ENCODE peak calls at places on chromosome 4, in nine cellular contexts. One of them, this sample, is unnamed. For H3K36me3 and H3K27me3, the result is how much of the 10 kb centered on the place peaks cover.

GRCh38 chr4:37601527-37601926 is 84.6 kb downstream of the RELL1 start:
- DNase-seq in heart right ventricle: no peak
- DNase-seq in cardiac muscle cell: no peak
- DNase-seq in thyroid gland: no peak
- DNase-seq in tibial artery: no peak
- DNase-seq in esophagus muscularis mucosa: no peak
- DNase-seq in HCT116: no peak
- DNase-seq in lung: no peak
- DNase-seq in left lung: peak
- DNase-seq in this sample: no peak

GRCh38 chr4:75686346-75686745 is 13.1 kb upstream of the G3BP2 start:
- DNase-seq in esophagus muscularis mucosa: no peak
- DNase-seq in thyroid gland: no peak
- DNase-seq in tibial artery: no peak
- DNase-seq in heart right ventricle: no peak
- DNase-seq in HCT116: no peak
- DNase-seq in left lung: no peak
- DNase-seq in cardiac muscle cell: no peak
- DNase-seq in lung: no peak
- DNase-seq in this sample: no peak

GRCh38 chr4:54099959-54100606 is at the start of gene GSX2:
- DNase-seq in esophagus muscularis mucosa: no peak
- DNase-seq in tibial artery: peak
- DNase-seq in left lung: no peak
- DNase-seq in heart right ventricle: no peak
- DNase-seq in HCT116: no peak
- DNase-seq in cardiac muscle cell: no peak
- DNase-seq in lung: no peak
- DNase-seq in thyroid gland: no peak
- DNase-seq in this sample: peak

GRCh38 chr4:3315566-3315965 is 22.7 kb downstream of the RGS12 start:
- DNase-seq in heart right ventricle: no peak
- DNase-seq in thyroid gland: no peak
- DNase-seq in cardiac muscle cell: no peak
- DNase-seq in left lung: peak
- DNase-seq in HCT116: no peak
- DNase-seq in tibial artery: no peak
- DNase-seq in esophagus muscularis mucosa: no peak
- DNase-seq in lung: no peak
- DNase-seq in this sample: no peak

GRCh38 chr4:188455353-188455752 is 316.1 kb downstream of the TRIML1 start:
- DNase-seq in HCT116: no peak
- DNase-seq in thyroid gland: no peak
- DNase-seq in lung: no peak
- DNase-seq in left lung: no peak
- DNase-seq in esophagus muscularis mucosa: no peak
- DNase-seq in tibial artery: no peak
- DNase-seq in cardiac muscle cell: no peak
- DNase-seq in heart right ventricle: no peak
- DNase-seq in this sample: no peak

GRCh38 chr4:189436207-189436606 is 504.5 kb upstream of the FRG1 start:
- DNase-seq in thyroid gland: no peak
- DNase-seq in HCT116: peak
- DNase-seq in tibial artery: no peak
- DNase-seq in lung: no peak
- DNase-seq in cardiac muscle cell: no peak
- DNase-seq in left lung: no peak
- DNase-seq in heart right ventricle: no peak
- DNase-seq in esophagus muscularis mucosa: no peak
- DNase-seq in this sample: peak

GRCh38 chr4:83010111-83010521 is 507 bp downstream of the LIN54 start:
- DNase-seq in HCT116: no peak
- DNase-seq in tibial artery: no peak
- DNase-seq in esophagus muscularis mucosa: no peak
- DNase-seq in left lung: no peak
- DNase-seq in heart right ventricle: no peak
- DNase-seq in lung: no peak
- DNase-seq in cardiac muscle cell: peak
- DNase-seq in thyroid gland: no peak
- DNase-seq in this sample: no peak

GRCh38 chr4:60682901-60683300 is 517.2 kb upstream of the ADGRL3 start:
- DNase-seq in tibial artery: no peak
- DNase-seq in thyroid gland: no peak
- DNase-seq in esophagus muscularis mucosa: no peak
- DNase-seq in HCT116: no peak
- DNase-seq in lung: no peak
- DNase-seq in cardiac muscle cell: no peak
- DNase-seq in left lung: no peak
- DNase-seq in heart right ventricle: no peak
- DNase-seq in this sample: no peak

GRCh38 chr4:113499696-113500095 is 261.8 kb downstream of the CAMK2D start:
- DNase-seq in tibial artery: no peak
- DNase-seq in lung: no peak
- DNase-seq in thyroid gland: no peak
- DNase-seq in HCT116: no peak
- DNase-seq in heart right ventricle: no peak
- DNase-seq in esophagus muscularis mucosa: no peak
- DNase-seq in left lung: no peak
- DNase-seq in cardiac muscle cell: no peak
- DNase-seq in this sample: no peak

GRCh38 chr4:184873039-184873438 is 47.3 kb upstream of the ACSL1 start:
- DNase-seq in cardiac muscle cell: no peak
- DNase-seq in HCT116: no peak
- DNase-seq in thyroid gland: no peak
- DNase-seq in lung: no peak
- DNase-seq in esophagus muscularis mucosa: no peak
- DNase-seq in tibial artery: no peak
- DNase-seq in heart right ventricle: no peak
- DNase-seq in left lung: no peak
- DNase-seq in this sample: no peak

GRCh38 chr4:121957266-121957665 is 5.4 kb upstream of the TRPC3 start:
- DNase-seq in heart right ventricle: no peak
- DNase-seq in tibial artery: no peak
- DNase-seq in thyroid gland: no peak
- DNase-seq in HCT116: no peak
- DNase-seq in esophagus muscularis mucosa: no peak
- DNase-seq in lung: no peak
- DNase-seq in cardiac muscle cell: no peak
- DNase-seq in left lung: no peak
- DNase-seq in this sample: no peak

GRCh38 chr4:76246025-76246424 is 5.5 kb upstream of the FAM47E start:
- DNase-seq in esophagus muscularis mucosa: no peak
- DNase-seq in tibial artery: no peak
- DNase-seq in lung: no peak
- DNase-seq in left lung: no peak
- DNase-seq in cardiac muscle cell: no peak
- DNase-seq in HCT116: no peak
- DNase-seq in heart right ventricle: no peak
- DNase-seq in thyroid gland: no peak
- DNase-seq in this sample: no peak

GRCh38 chr4:31390849-31391248 is 670.7 kb downstream of the PCDH7 start:
- DNase-seq in heart right ventricle: no peak
- DNase-seq in esophagus muscularis mucosa: no peak
- DNase-seq in cardiac muscle cell: no peak
- DNase-seq in thyroid gland: peak
- DNase-seq in HCT116: no peak
- DNase-seq in tibial artery: no peak
- DNase-seq in left lung: no peak
- DNase-seq in lung: no peak
- DNase-seq in this sample: no peak

GRCh38 chr4:105978684-105979296 is 83.5 kb downstream of the NPNT start:
- DNase-seq in HCT116: no peak
- DNase-seq in thyroid gland: peak
- DNase-seq in lung: no peak
- DNase-seq in heart right ventricle: peak
- DNase-seq in tibial artery: peak
- DNase-seq in esophagus muscularis mucosa: no peak
- DNase-seq in cardiac muscle cell: no peak
- DNase-seq in left lung: no peak
- DNase-seq in this sample: no peak

GRCh38 chr4:151658959-151659593 is 101.7 kb downstream of the GATB start:
- DNase-seq in lung: peak
- DNase-seq in thyroid gland: no peak
- DNase-seq in HCT116: no peak
- DNase-seq in heart right ventricle: no peak
- DNase-seq in tibial artery: no peak
- DNase-seq in esophagus muscularis mucosa: peak
- DNase-seq in left lung: no peak
- DNase-seq in cardiac muscle cell: no peak
- DNase-seq in this sample: no peak

GRCh38 chr4:128387600-128388351 is 100.2 kb upstream of the PGRMC2 start:
- DNase-seq in esophagus muscularis mucosa: no peak
- DNase-seq in thyroid gland: no peak
- DNase-seq in tibial artery: no peak
- DNase-seq in HCT116: no peak
- DNase-seq in cardiac muscle cell: no peak
- DNase-seq in lung: no peak
- DNase-seq in heart right ventricle: no peak
- DNase-seq in left lung: no peak
- DNase-seq in this sample: no peak

GRCh38 chr4:119559044-119559647 is 69.5 kb downstream of the PDE5A start:
- DNase-seq in HCT116: peak
- DNase-seq in lung: no peak
- DNase-seq in cardiac muscle cell: peak
- DNase-seq in thyroid gland: no peak
- DNase-seq in esophagus muscularis mucosa: no peak
- DNase-seq in left lung: no peak
- DNase-seq in heart right ventricle: no peak
- DNase-seq in tibial artery: no peak
- DNase-seq in this sample: peak

GRCh38 chr4:7393491-7394183 is 41.1 kb downstream of the PSAPL1 start:
- DNase-seq in thyroid gland: peak
- DNase-seq in lung: no peak
- DNase-seq in tibial artery: no peak
- DNase-seq in heart right ventricle: no peak
- DNase-seq in HCT116: no peak
- DNase-seq in cardiac muscle cell: no peak
- DNase-seq in esophagus muscularis mucosa: no peak
- DNase-seq in left lung: peak
- DNase-seq in this sample: peak

GRCh38 chr4:98661356-98662054 is 3.1 kb upstream of the TSPAN5 start:
- DNase-seq in tibial artery: no peak
- DNase-seq in left lung: no peak
- DNase-seq in thyroid gland: no peak
- DNase-seq in esophagus muscularis mucosa: no peak
- DNase-seq in lung: no peak
- DNase-seq in HCT116: peak
- DNase-seq in heart right ventricle: no peak
- DNase-seq in cardiac muscle cell: no peak
- DNase-seq in this sample: peak

GRCh38 chr4:41865981-41866798 is 69.0 kb upstream of the TMEM33 start:
- DNase-seq in tibial artery: no peak
- DNase-seq in thyroid gland: no peak
- DNase-seq in HCT116: no peak
- DNase-seq in cardiac muscle cell: no peak
- DNase-seq in lung: no peak
- DNase-seq in left lung: no peak
- DNase-seq in esophagus muscularis mucosa: no peak
- DNase-seq in heart right ventricle: no peak
- DNase-seq in this sample: peak
- H3K4me3 ChIP-seq in tibial artery: no peak
- H3K4me3 ChIP-seq in thyroid gland: no peak
- H3K4me3 ChIP-seq in HCT116: no peak
- H3K4me3 ChIP-seq in cardiac muscle cell: no peak
- H3K4me3 ChIP-seq in lung: no peak
- H3K4me3 ChIP-seq in left lung: no peak
- H3K4me3 ChIP-seq in esophagus muscularis mucosa: no peak
- H3K4me3 ChIP-seq in heart right ventricle: no peak
- H3K4me3 ChIP-seq in this sample: peak

GRCh38 chr4:158896459-158897238 is 127.8 kb downstream of the FNIP2 start:
- DNase-seq in lung: no peak
- DNase-seq in HCT116: no peak
- DNase-seq in heart right ventricle: no peak
- DNase-seq in esophagus muscularis mucosa: no peak
- DNase-seq in tibial artery: no peak
- DNase-seq in cardiac muscle cell: no peak
- DNase-seq in thyroid gland: no peak
- DNase-seq in left lung: no peak
- DNase-seq in this sample: no peak
- H3K36me3 ChIP-seq in lung: under half
- H3K36me3 ChIP-seq in HCT116: under half
- H3K36me3 ChIP-seq in heart right ventricle: under half
- H3K36me3 ChIP-seq in esophagus muscularis mucosa: half or more
- H3K36me3 ChIP-seq in tibial artery: under half
- H3K36me3 ChIP-seq in cardiac muscle cell: under half
- H3K36me3 ChIP-seq in thyroid gland: under half
- H3K36me3 ChIP-seq in left lung: under half
- H3K36me3 ChIP-seq in this sample: under half

DNA sequence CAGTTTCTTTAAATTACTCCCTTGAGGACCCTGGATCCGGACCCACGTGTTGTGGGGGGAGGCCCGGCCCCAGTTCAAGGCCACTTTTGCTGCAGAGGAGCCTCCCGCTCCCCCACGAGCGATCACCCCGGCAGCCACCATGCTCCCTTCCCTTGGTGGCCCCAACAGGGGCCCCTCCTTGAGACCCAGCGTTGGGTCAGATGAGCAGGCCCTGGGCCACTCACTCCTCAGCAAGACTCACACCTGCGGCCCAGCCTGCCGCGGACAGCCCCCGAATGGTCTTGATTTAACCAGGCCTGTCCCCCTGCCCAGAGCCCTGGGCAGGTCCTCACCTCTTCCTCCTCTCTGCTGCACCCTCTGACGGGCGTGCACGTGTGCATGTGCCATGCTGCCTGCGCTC is 4.3 kb downstream of the CPLX1 start:
- DNase-seq in thyroid gland: no peak
- DNase-seq in esophagus muscularis mucosa: no peak
- DNase-seq in cardiac muscle cell: no peak
- DNase-seq in tibial artery: no peak
- DNase-seq in lung: no peak
- DNase-seq in HCT116: no peak
- DNase-seq in left lung: peak
- DNase-seq in heart right ventricle: no peak
- DNase-seq in this sample: peak
- H3K27me3 ChIP-seq in thyroid gland: under half
- H3K27me3 ChIP-seq in esophagus muscularis mucosa: half or more
- H3K27me3 ChIP-seq in cardiac muscle cell: half or more
- H3K27me3 ChIP-seq in tibial artery: half or more
- H3K27me3 ChIP-seq in lung: under half
- H3K27me3 ChIP-seq in HCT116: under half
- H3K27me3 ChIP-seq in left lung: half or more
- H3K27me3 ChIP-seq in heart right ventricle: under half
- H3K27me3 ChIP-seq in this sample: under half

DNA sequence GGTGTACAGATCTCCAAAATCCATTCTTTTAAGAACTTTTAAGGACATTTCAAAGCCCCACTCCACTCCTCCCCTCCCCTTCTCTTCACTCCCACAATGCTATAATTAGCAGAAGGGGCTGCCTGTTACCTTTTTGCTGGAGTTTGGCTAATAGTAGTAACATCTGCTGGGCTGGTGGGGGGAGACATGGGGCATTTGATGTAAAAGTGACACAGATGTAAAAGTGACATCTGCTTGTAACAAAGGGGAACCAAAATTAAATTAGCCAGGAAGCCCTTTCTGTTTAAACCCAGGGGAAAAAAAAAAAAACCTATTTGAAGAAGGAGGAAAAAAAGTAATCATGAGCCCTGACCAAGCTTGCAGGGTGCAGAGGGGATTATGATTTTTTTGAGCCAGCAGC is 5.4 kb upstream of the PHOX2B start:
- DNase-seq in cardiac muscle cell: no peak
- DNase-seq in left lung: no peak
- DNase-seq in esophagus muscularis mucosa: peak
- DNase-seq in lung: no peak
- DNase-seq in HCT116: no peak
- DNase-seq in heart right ventricle: no peak
- DNase-seq in thyroid gland: no peak
- DNase-seq in tibial artery: no peak
- DNase-seq in this sample: no peak
- H3K4me3 ChIP-seq in cardiac muscle cell: no peak
- H3K4me3 ChIP-seq in left lung: no peak
- H3K4me3 ChIP-seq in esophagus muscularis mucosa: no peak
- H3K4me3 ChIP-seq in lung: no peak
- H3K4me3 ChIP-seq in HCT116: no peak
- H3K4me3 ChIP-seq in heart right ventricle: no peak
- H3K4me3 ChIP-seq in thyroid gland: no peak
- H3K4me3 ChIP-seq in tibial artery: no peak
- H3K4me3 ChIP-seq in this sample: no peak

This sample was measured in H7.